ENCODE peak calls at places on chromosomes 6 and 20, in ten cellular contexts. One of them, this sample, is unnamed.

GRCh38 chr20:20003088-20003954 is 13.8 kb upstream of the NAA20 start:
- DNase-seq in H1: no peak
- DNase-seq in transverse colon: peak
- DNase-seq in GM12878: no peak
- DNase-seq in HCT116: no peak
- DNase-seq in upper lobe of left lung: no peak
- DNase-seq in esophagus muscularis mucosa: no peak
- DNase-seq in HepG2: no peak
- DNase-seq in sigmoid colon: peak
- DNase-seq in breast epithelium: no peak
- DNase-seq in this sample: no peak

GRCh38 chr6:10721850-10722569 is 860 bp upstream of the TMEM14C start:
- DNase-seq in GM12878: no peak
- DNase-seq in HepG2: peak
- DNase-seq in HCT116: no peak
- DNase-seq in sigmoid colon: no peak
- DNase-seq in H1: no peak
- DNase-seq in upper lobe of left lung: no peak
- DNase-seq in breast epithelium: no peak
- DNase-seq in esophagus muscularis mucosa: peak
- DNase-seq in transverse colon: no peak
- DNase-seq in this sample: no peak

GRCh38 chr6:41191569-41191968 is 9.4 kb downstream of the TREML2 start:
- DNase-seq in upper lobe of left lung: no peak
- DNase-seq in GM12878: no peak
- DNase-seq in esophagus muscularis mucosa: no peak
- DNase-seq in HepG2: no peak
- DNase-seq in sigmoid colon: no peak
- DNase-seq in transverse colon: peak
- DNase-seq in breast epithelium: no peak
- DNase-seq in H1: peak
- DNase-seq in HCT116: peak
- DNase-seq in this sample: peak

GRCh38 chr20:58349586-58349985 is 39.4 kb upstream of the VAPB start:
- DNase-seq in H1: no peak
- DNase-seq in GM12878: no peak
- DNase-seq in esophagus muscularis mucosa: no peak
- DNase-seq in HCT116: no peak
- DNase-seq in transverse colon: no peak
- DNase-seq in breast epithelium: no peak
- DNase-seq in upper lobe of left lung: no peak
- DNase-seq in sigmoid colon: no peak
- DNase-seq in HepG2: no peak
- DNase-seq in this sample: no peak

GRCh38 chr6:5761370-5761769 is 245.4 kb downstream of the NRN1 start:
- DNase-seq in transverse colon: no peak
- DNase-seq in upper lobe of left lung: no peak
- DNase-seq in HCT116: no peak
- DNase-seq in esophagus muscularis mucosa: no peak
- DNase-seq in HepG2: no peak
- DNase-seq in sigmoid colon: no peak
- DNase-seq in GM12878: no peak
- DNase-seq in H1: no peak
- DNase-seq in breast epithelium: no peak
- DNase-seq in this sample: no peak

GRCh38 chr20:373171-373890 is 7.2 kb upstream of the TRIB3 start:
- DNase-seq in esophagus muscularis mucosa: no peak
- DNase-seq in upper lobe of left lung: peak
- DNase-seq in breast epithelium: no peak
- DNase-seq in transverse colon: no peak
- DNase-seq in sigmoid colon: no peak
- DNase-seq in GM12878: no peak
- DNase-seq in HCT116: peak
- DNase-seq in HepG2: peak
- DNase-seq in H1: no peak
- DNase-seq in this sample: peak

GRCh38 chr6:63636516-63636968 is 940 bp downstream of the PHF3 start:
- DNase-seq in breast epithelium: no peak
- DNase-seq in HepG2: peak
- DNase-seq in transverse colon: peak
- DNase-seq in H1: no peak
- DNase-seq in esophagus muscularis mucosa: no peak
- DNase-seq in GM12878: no peak
- DNase-seq in sigmoid colon: no peak
- DNase-seq in HCT116: peak
- DNase-seq in upper lobe of left lung: peak
- DNase-seq in this sample: peak

GRCh38 chr6:112037783-112038216 is 16.1 kb upstream of the CCN6 start:
- DNase-seq in H1: no peak
- DNase-seq in sigmoid colon: peak
- DNase-seq in breast epithelium: no peak
- DNase-seq in esophagus muscularis mucosa: no peak
- DNase-seq in upper lobe of left lung: peak
- DNase-seq in HCT116: no peak
- DNase-seq in transverse colon: peak
- DNase-seq in HepG2: no peak
- DNase-seq in GM12878: no peak
- DNase-seq in this sample: no peak

GRCh38 chr6:89242574-89243330 is 25.6 kb upstream of the GABRR1 start:
- DNase-seq in HepG2: peak
- DNase-seq in breast epithelium: no peak
- DNase-seq in upper lobe of left lung: no peak
- DNase-seq in sigmoid colon: no peak
- DNase-seq in H1: no peak
- DNase-seq in esophagus muscularis mucosa: peak
- DNase-seq in GM12878: no peak
- DNase-seq in transverse colon: peak
- DNase-seq in HCT116: peak
- DNase-seq in this sample: no peak

GRCh38 chr6:53168516-53169257 is 20.0 kb upstream of the GCM1 start:
- DNase-seq in sigmoid colon: no peak
- DNase-seq in HCT116: no peak
- DNase-seq in esophagus muscularis mucosa: no peak
- DNase-seq in H1: no peak
- DNase-seq in HepG2: no peak
- DNase-seq in transverse colon: no peak
- DNase-seq in breast epithelium: no peak
- DNase-seq in GM12878: no peak
- DNase-seq in upper lobe of left lung: no peak
- DNase-seq in this sample: no peak

GRCh38 chr6:119147101-119148053 is 68.9 kb upstream of the FAM184A start:
- DNase-seq in HepG2: peak
- DNase-seq in upper lobe of left lung: peak
- DNase-seq in H1: peak
- DNase-seq in sigmoid colon: peak
- DNase-seq in HCT116: peak
- DNase-seq in GM12878: peak
- DNase-seq in breast epithelium: no peak
- DNase-seq in esophagus muscularis mucosa: peak
- DNase-seq in transverse colon: peak
- DNase-seq in this sample: no peak

GRCh38 chr6:35728663-35729348 is 8.0 kb upstream of the ARMC12 start:
- DNase-seq in breast epithelium: peak
- DNase-seq in sigmoid colon: peak
- DNase-seq in upper lobe of left lung: peak
- DNase-seq in HCT116: no peak
- DNase-seq in HepG2: no peak
- DNase-seq in transverse colon: peak
- DNase-seq in GM12878: no peak
- DNase-seq in esophagus muscularis mucosa: no peak
- DNase-seq in H1: no peak
- DNase-seq in this sample: peak

GRCh38 chr20:54208492-54209044 is 681 bp downstream of the PFDN4 start:
- DNase-seq in HCT116: no peak
- DNase-seq in HepG2: peak
- DNase-seq in GM12878: no peak
- DNase-seq in breast epithelium: no peak
- DNase-seq in sigmoid colon: no peak
- DNase-seq in transverse colon: no peak
- DNase-seq in esophagus muscularis mucosa: peak
- DNase-seq in H1: no peak
- DNase-seq in upper lobe of left lung: no peak
- DNase-seq in this sample: no peak

GRCh38 chr6:127854009-127854408 is 46.8 kb downstream of the THEMIS start:
- DNase-seq in H1: no peak
- DNase-seq in GM12878: no peak
- DNase-seq in HCT116: no peak
- DNase-seq in HepG2: no peak
- DNase-seq in transverse colon: no peak
- DNase-seq in breast epithelium: no peak
- DNase-seq in sigmoid colon: no peak
- DNase-seq in esophagus muscularis mucosa: no peak
- DNase-seq in upper lobe of left lung: no peak
- DNase-seq in this sample: no peak

GRCh38 chr6:130788954-130789353 is 38.3 kb upstream of the SMLR1 start:
- DNase-seq in H1: no peak
- DNase-seq in transverse colon: no peak
- DNase-seq in GM12878: no peak
- DNase-seq in breast epithelium: no peak
- DNase-seq in HepG2: peak
- DNase-seq in sigmoid colon: no peak
- DNase-seq in HCT116: no peak
- DNase-seq in upper lobe of left lung: no peak
- DNase-seq in esophagus muscularis mucosa: no peak
- DNase-seq in this sample: no peak
- TF ChIP-seq CTCF in H1: no peak
- TF ChIP-seq CTCF in transverse colon: no peak
- TF ChIP-seq CTCF in GM12878: no peak
- TF ChIP-seq CTCF in breast epithelium: no peak
- TF ChIP-seq CTCF in HepG2: peak
- TF ChIP-seq CTCF in sigmoid colon: no peak
- TF ChIP-seq CTCF in HCT116: peak
- TF ChIP-seq CTCF in upper lobe of left lung: no peak
- TF ChIP-seq CTCF in esophagus muscularis mucosa: no peak
- TF ChIP-seq CTCF in this sample: no peak

GRCh38 chr20:60976913-60977312 is 275.1 kb upstream of the CDH4 start:
- DNase-seq in GM12878: no peak
- DNase-seq in upper lobe of left lung: no peak
- DNase-seq in H1: no peak
- DNase-seq in sigmoid colon: no peak
- DNase-seq in HepG2: no peak
- DNase-seq in HCT116: no peak
- DNase-seq in transverse colon: no peak
- DNase-seq in esophagus muscularis mucosa: no peak
- DNase-seq in breast epithelium: no peak
- DNase-seq in this sample: no peak
- TF ChIP-seq POLR2AphosphoS5 in GM12878: no peak
- TF ChIP-seq POLR2AphosphoS5 in upper lobe of left lung: no peak
- TF ChIP-seq POLR2AphosphoS5 in H1: no peak
- TF ChIP-seq POLR2AphosphoS5 in sigmoid colon: no peak
- TF ChIP-seq POLR2AphosphoS5 in HepG2: no peak
- TF ChIP-seq POLR2AphosphoS5 in HCT116: no peak
- TF ChIP-seq POLR2AphosphoS5 in transverse colon: no peak
- TF ChIP-seq POLR2AphosphoS5 in esophagus muscularis mucosa: no peak
- TF ChIP-seq POLR2AphosphoS5 in breast epithelium: no peak
- TF ChIP-seq POLR2AphosphoS5 in this sample: no peak

GRCh38 chr20:50188287-50188688 is 2.3 kb upstream of the CEBPB start:
- DNase-seq in esophagus muscularis mucosa: no peak
- DNase-seq in HepG2: no peak
- DNase-seq in transverse colon: no peak
- DNase-seq in upper lobe of left lung: no peak
- DNase-seq in HCT116: no peak
- DNase-seq in H1: no peak
- DNase-seq in breast epithelium: no peak
- DNase-seq in GM12878: no peak
- DNase-seq in sigmoid colon: no peak
- DNase-seq in this sample: no peak

GRCh38 chr20:50186151-50186885 is 4.3 kb upstream of the CEBPB start:
- DNase-seq in HepG2: peak
- DNase-seq in sigmoid colon: peak
- DNase-seq in HCT116: peak
- DNase-seq in breast epithelium: peak
- DNase-seq in upper lobe of left lung: peak
- DNase-seq in GM12878: no peak
- DNase-seq in transverse colon: peak
- DNase-seq in H1: peak
- DNase-seq in esophagus muscularis mucosa: peak
- DNase-seq in this sample: peak

GRCh38 chr20:50186987-50187402 is 3.6 kb upstream of the CEBPB start:
- DNase-seq in breast epithelium: no peak
- DNase-seq in HCT116: no peak
- DNase-seq in HepG2: peak
- DNase-seq in H1: no peak
- DNase-seq in transverse colon: no peak
- DNase-seq in upper lobe of left lung: no peak
- DNase-seq in GM12878: no peak
- DNase-seq in esophagus muscularis mucosa: no peak
- DNase-seq in sigmoid colon: peak
- DNase-seq in this sample: no peak

GRCh38 chr20:50188879-50189680 is 1.6 kb upstream of the CEBPB start:
- DNase-seq in HCT116: no peak
- DNase-seq in HepG2: peak
- DNase-seq in upper lobe of left lung: peak
- DNase-seq in transverse colon: no peak
- DNase-seq in H1: no peak
- DNase-seq in sigmoid colon: no peak
- DNase-seq in breast epithelium: no peak
- DNase-seq in esophagus muscularis mucosa: no peak
- DNase-seq in GM12878: no peak
- DNase-seq in this sample: peak

DNA sequence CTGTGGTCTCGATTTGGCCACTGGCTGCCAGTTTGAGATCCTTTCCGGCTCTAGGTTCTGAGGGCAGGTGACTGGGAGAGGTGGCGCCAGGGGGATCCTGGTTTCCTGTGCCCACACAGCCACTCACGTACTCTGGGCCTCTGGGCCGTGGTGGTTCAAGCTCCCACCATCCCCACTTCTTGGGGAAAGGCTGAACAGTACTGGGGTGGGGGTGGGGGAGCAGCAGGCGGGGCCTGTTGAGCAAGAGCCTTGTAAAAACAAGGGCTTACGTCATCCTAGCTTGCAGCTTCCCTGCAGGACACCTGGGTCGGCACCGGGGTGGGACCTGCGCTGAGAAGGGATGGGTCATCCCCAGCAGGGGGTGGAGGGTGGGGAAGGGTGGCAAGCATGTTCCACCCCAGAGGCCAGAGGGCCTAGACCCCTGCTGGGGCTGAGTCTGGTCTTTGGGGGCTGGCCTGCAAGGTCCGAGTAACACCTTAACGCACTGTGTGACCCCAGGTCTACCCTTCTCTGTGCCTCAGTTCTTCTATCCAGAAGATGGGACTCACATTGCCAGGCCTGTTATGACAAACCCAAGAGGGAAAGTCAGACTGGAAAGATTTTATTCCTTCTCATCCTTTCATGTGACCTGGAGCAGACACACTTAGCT is 3.1 kb upstream of the CEBPB start:
- DNase-seq in transverse colon: peak
- DNase-seq in HepG2: peak
- DNase-seq in GM12878: no peak
- DNase-seq in esophagus muscularis mucosa: no peak
- DNase-seq in sigmoid colon: peak
- DNase-seq in upper lobe of left lung: peak
- DNase-seq in H1: no peak
- DNase-seq in breast epithelium: no peak
- DNase-seq in HCT116: no peak
- DNase-seq in this sample: peak
- TF ChIP-seq POLR2A in transverse colon: no peak
- TF ChIP-seq POLR2A in HepG2: peak
- TF ChIP-seq POLR2A in GM12878: no peak
- TF ChIP-seq POLR2A in esophagus muscularis mucosa: no peak
- TF ChIP-seq POLR2A in sigmoid colon: no peak
- TF ChIP-seq POLR2A in upper lobe of left lung: no peak
- TF ChIP-seq POLR2A in H1: no peak
- TF ChIP-seq POLR2A in breast epithelium: no peak
- TF ChIP-seq POLR2A in HCT116: no peak
- TF ChIP-seq POLR2A in this sample: no peak

GRCh38 chr6:39731565-39731964 is 6.4 kb upstream of the KIF6 start:
- DNase-seq in esophagus muscularis mucosa: no peak
- DNase-seq in sigmoid colon: no peak
- DNase-seq in breast epithelium: no peak
- DNase-seq in upper lobe of left lung: no peak
- DNase-seq in transverse colon: no peak
- DNase-seq in GM12878: no peak
- DNase-seq in HepG2: no peak
- DNase-seq in H1: no peak
- DNase-seq in HCT116: no peak
- DNase-seq in this sample: no peak
- TF ChIP-seq CTCF in esophagus muscularis mucosa: no peak
- TF ChIP-seq CTCF in sigmoid colon: no peak
- TF ChIP-seq CTCF in breast epithelium: no peak
- TF ChIP-seq CTCF in upper lobe of left lung: no peak
- TF ChIP-seq CTCF in transverse colon: no peak
- TF ChIP-seq CTCF in GM12878: no peak
- TF ChIP-seq CTCF in HepG2: no peak
- TF ChIP-seq CTCF in H1: peak
- TF ChIP-seq CTCF in HCT116: no peak
- TF ChIP-seq CTCF in this sample: no peak